ENCODE peak calls at places on chromosome 11, in five cellular contexts. One of them, this sample, is unnamed.

GRCh38 chr11:99505319-99505718 is 484.6 kb downstream of the CNTN5 start:
- DNase-seq in esophagus squamous epithelium: no peak
- DNase-seq in prostate gland: no peak
- DNase-seq in Peyer's patch: no peak
- DNase-seq in lower leg skin: no peak
- DNase-seq in this sample: no peak

GRCh38 chr11:3635641-3636375 is 6.0 kb downstream of the ART5 start:
- DNase-seq in Peyer's patch: no peak
- DNase-seq in lower leg skin: no peak
- DNase-seq in esophagus squamous epithelium: no peak
- DNase-seq in prostate gland: no peak
- DNase-seq in this sample: no peak

GRCh38 chr11:128086794-128087193 is 500.6 kb downstream of the ETS1 start:
- DNase-seq in Peyer's patch: no peak
- DNase-seq in prostate gland: no peak
- DNase-seq in lower leg skin: no peak
- DNase-seq in esophagus squamous epithelium: no peak
- DNase-seq in this sample: no peak

GRCh38 chr11:35477871-35478270 is 47.5 kb downstream of the PAMR1 start:
- DNase-seq in lower leg skin: no peak
- DNase-seq in prostate gland: no peak
- DNase-seq in esophagus squamous epithelium: no peak
- DNase-seq in Peyer's patch: no peak
- DNase-seq in this sample: no peak

GRCh38 chr11:120134931-120135228 is 3.0 kb downstream of the TRIM29 start:
- DNase-seq in Peyer's patch: peak
- DNase-seq in esophagus squamous epithelium: no peak
- DNase-seq in lower leg skin: peak
- DNase-seq in prostate gland: peak
- DNase-seq in this sample: no peak

GRCh38 chr11:48116843-48117242 is 99.8 kb upstream of the OR4B1 start:
- DNase-seq in lower leg skin: no peak
- DNase-seq in Peyer's patch: no peak
- DNase-seq in prostate gland: no peak
- DNase-seq in esophagus squamous epithelium: no peak
- DNase-seq in this sample: no peak

GRCh38 chr11:96050435-96051182 is 126.7 kb upstream of the MTMR2 start:
- DNase-seq in Peyer's patch: no peak
- DNase-seq in lower leg skin: no peak
- DNase-seq in prostate gland: no peak
- DNase-seq in esophagus squamous epithelium: no peak
- DNase-seq in this sample: no peak

GRCh38 chr11:133809525-133810178 is 35.7 kb downstream of the SPATA19 start:
- DNase-seq in lower leg skin: no peak
- DNase-seq in prostate gland: no peak
- DNase-seq in esophagus squamous epithelium: no peak
- DNase-seq in Peyer's patch: no peak
- DNase-seq in this sample: no peak

GRCh38 chr11:125376117-125376516 is 119.9 kb downstream of the FEZ1 start:
- DNase-seq in lower leg skin: no peak
- DNase-seq in prostate gland: peak
- DNase-seq in esophagus squamous epithelium: no peak
- DNase-seq in Peyer's patch: no peak
- DNase-seq in this sample: no peak

GRCh38 chr11:120400564-120401364 is 64.6 kb downstream of the ARHGEF12 start:
- DNase-seq in esophagus squamous epithelium: no peak
- DNase-seq in prostate gland: peak
- DNase-seq in Peyer's patch: peak
- DNase-seq in lower leg skin: no peak
- DNase-seq in this sample: no peak

GRCh38 chr11:13339196-13340153 is 61.9 kb downstream of the BMAL1 start:
- DNase-seq in esophagus squamous epithelium: no peak
- DNase-seq in prostate gland: peak
- DNase-seq in lower leg skin: no peak
- DNase-seq in Peyer's patch: no peak
- DNase-seq in this sample: no peak

GRCh38 chr11:94794287-94795168 is 26.4 kb downstream of the AMOTL1 start:
- DNase-seq in esophagus squamous epithelium: no peak
- DNase-seq in Peyer's patch: no peak
- DNase-seq in lower leg skin: peak
- DNase-seq in prostate gland: peak
- DNase-seq in this sample: no peak

GRCh38 chr11:2892215-2893020 is 6.8 kb upstream of the CDKN1C start:
- DNase-seq in Peyer's patch: peak
- DNase-seq in prostate gland: no peak
- DNase-seq in esophagus squamous epithelium: no peak
- DNase-seq in lower leg skin: no peak
- DNase-seq in this sample: peak

GRCh38 chr11:35242412-35242811 is 103.4 kb downstream of the CD44 start:
- DNase-seq in prostate gland: no peak
- DNase-seq in lower leg skin: no peak
- DNase-seq in Peyer's patch: no peak
- DNase-seq in esophagus squamous epithelium: no peak
- DNase-seq in this sample: no peak

GRCh38 chr11:43686207-43686606 is 5.7 kb downstream of the HSD17B12 start:
- DNase-seq in Peyer's patch: no peak
- DNase-seq in prostate gland: no peak
- DNase-seq in esophagus squamous epithelium: no peak
- DNase-seq in lower leg skin: no peak
- DNase-seq in this sample: no peak

GRCh38 chr11:122661182-122661945 is 5.8 kb downstream of the UBASH3B start:
- DNase-seq in esophagus squamous epithelium: no peak
- DNase-seq in Peyer's patch: no peak
- DNase-seq in prostate gland: no peak
- DNase-seq in lower leg skin: no peak
- DNase-seq in this sample: no peak

GRCh38 chr11:11979487-11980117 is 28.8 kb downstream of the DKK3 start:
- DNase-seq in lower leg skin: no peak
- DNase-seq in esophagus squamous epithelium: no peak
- DNase-seq in Peyer's patch: no peak
- DNase-seq in prostate gland: no peak
- DNase-seq in this sample: no peak

GRCh38 chr11:94100253-94100652 is 28.4 kb upstream of the PANX1 start:
- DNase-seq in esophagus squamous epithelium: no peak
- DNase-seq in prostate gland: no peak
- DNase-seq in lower leg skin: no peak
- DNase-seq in Peyer's patch: no peak
- DNase-seq in this sample: no peak

GRCh38 chr11:124402326-124402922 is 3.6 kb upstream of the OR8B3 start:
- DNase-seq in esophagus squamous epithelium: no peak
- DNase-seq in prostate gland: peak
- DNase-seq in Peyer's patch: peak
- DNase-seq in lower leg skin: peak
- DNase-seq in this sample: peak

GRCh38 chr11:72832301-72833082 is 18.3 kb downstream of the ATG16L2 start:
- DNase-seq in lower leg skin: no peak
- DNase-seq in esophagus squamous epithelium: no peak
- DNase-seq in Peyer's patch: no peak
- DNase-seq in prostate gland: no peak
- DNase-seq in this sample: no peak

GRCh38 chr11:44977493-44977984 is 26.9 kb upstream of the TP53I11 start:
- DNase-seq in prostate gland: peak
- DNase-seq in Peyer's patch: peak
- DNase-seq in esophagus squamous epithelium: no peak
- DNase-seq in lower leg skin: no peak
- DNase-seq in this sample: no peak

GRCh38 chr11:113182288-113182687 is 132.1 kb upstream of the TTC12 start:
- DNase-seq in lower leg skin: no peak
- DNase-seq in prostate gland: no peak
- DNase-seq in Peyer's patch: no peak
- DNase-seq in esophagus squamous epithelium: no peak
- DNase-seq in this sample: no peak

DNA sequence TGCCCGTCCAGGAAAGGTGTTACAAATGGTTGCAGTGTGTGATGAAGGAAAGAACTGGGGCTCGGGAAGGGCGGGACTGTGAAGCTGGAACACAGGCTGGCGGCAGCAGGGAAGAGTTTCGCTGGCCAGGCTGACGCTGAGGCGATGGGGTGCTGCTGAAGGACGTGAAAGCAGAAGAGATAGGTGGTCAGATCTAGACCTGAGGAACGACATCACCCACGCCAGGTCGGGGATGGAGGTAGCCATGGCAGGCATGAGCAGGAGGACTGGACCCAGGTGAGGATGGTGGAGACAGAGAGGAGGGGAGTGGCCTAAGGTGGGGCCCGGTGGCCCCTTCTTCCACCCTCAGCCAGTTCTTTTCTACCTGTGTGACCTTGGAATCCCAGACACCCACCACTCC is 9.1 kb downstream of the CDC42EP2 start:
- DNase-seq in esophagus squamous epithelium: no peak
- DNase-seq in Peyer's patch: no peak
- DNase-seq in lower leg skin: no peak
- DNase-seq in prostate gland: no peak
- DNase-seq in this sample: no peak
- TF ChIP-seq POLR2A in esophagus squamous epithelium: no peak
- TF ChIP-seq POLR2A in Peyer's patch: no peak
- TF ChIP-seq POLR2A in lower leg skin: no peak
- TF ChIP-seq POLR2A in prostate gland: no peak
- TF ChIP-seq POLR2A in this sample: no peak

GRCh38 chr11:69788956-69789355 is 13.8 kb upstream of the FGF4 start:
- DNase-seq in esophagus squamous epithelium: no peak
- DNase-seq in lower leg skin: no peak
- DNase-seq in prostate gland: no peak
- DNase-seq in Peyer's patch: no peak
- DNase-seq in this sample: no peak

GRCh38 chr11:69791266-69791665 is 16.1 kb upstream of the FGF4 start:
- DNase-seq in lower leg skin: no peak
- DNase-seq in Peyer's patch: no peak
- DNase-seq in prostate gland: no peak
- DNase-seq in esophagus squamous epithelium: no peak
- DNase-seq in this sample: no peak

GRCh38 chr11:69787457-69787856 is 12.3 kb upstream of the FGF4 start:
- DNase-seq in Peyer's patch: no peak
- DNase-seq in prostate gland: no peak
- DNase-seq in lower leg skin: no peak
- DNase-seq in esophagus squamous epithelium: no peak
- DNase-seq in this sample: no peak

GRCh38 chr11:69792611-69793010 is 17.5 kb upstream of the FGF4 start:
- DNase-seq in prostate gland: no peak
- DNase-seq in esophagus squamous epithelium: no peak
- DNase-seq in lower leg skin: no peak
- DNase-seq in Peyer's patch: no peak
- DNase-seq in this sample: no peak

GRCh38 chr11:69787906-69788305 is 12.8 kb upstream of the FGF4 start:
- DNase-seq in lower leg skin: no peak
- DNase-seq in prostate gland: no peak
- DNase-seq in esophagus squamous epithelium: no peak
- DNase-seq in Peyer's patch: no peak
- DNase-seq in this sample: no peak
- TF ChIP-seq POLR2A in lower leg skin: no peak
- TF ChIP-seq POLR2A in prostate gland: no peak
- TF ChIP-seq POLR2A in esophagus squamous epithelium: no peak
- TF ChIP-seq POLR2A in Peyer's patch: no peak
- TF ChIP-seq POLR2A in this sample: no peak

DNA sequence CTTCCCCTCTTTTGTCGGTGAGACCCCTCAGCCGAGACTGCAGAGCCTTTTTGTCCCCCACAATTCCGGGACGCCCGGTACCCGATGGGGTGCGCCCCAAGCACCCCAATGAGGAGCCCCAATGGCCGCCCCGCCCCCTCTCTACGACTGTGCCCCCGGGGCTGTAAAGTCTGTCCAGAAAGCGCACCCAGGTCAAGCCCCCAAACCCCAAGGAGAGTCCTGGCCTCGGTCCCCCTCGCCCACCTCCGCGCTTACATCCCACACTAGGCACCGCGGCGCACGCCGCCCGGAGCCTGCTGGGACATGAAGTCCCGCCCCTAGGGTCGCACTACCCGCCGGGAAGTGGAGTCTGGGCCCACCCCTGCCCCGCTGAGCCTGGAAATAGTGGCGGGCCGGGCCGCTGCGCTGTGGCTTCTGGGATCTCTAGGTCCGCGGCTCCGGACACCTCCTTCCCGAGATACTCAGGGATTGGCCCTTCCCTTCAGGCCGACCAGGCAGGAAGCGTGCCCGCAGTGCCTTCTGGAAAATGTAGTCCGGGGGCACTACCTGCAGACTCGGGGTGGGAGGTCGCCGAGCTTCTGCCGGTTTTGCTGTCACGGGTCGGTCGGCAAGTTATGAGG is at the start of gene MEN1:
- DNase-seq in Peyer's patch: peak
- DNase-seq in esophagus squamous epithelium: peak
- DNase-seq in lower leg skin: peak
- DNase-seq in prostate gland: peak
- DNase-seq in this sample: peak
- TF ChIP-seq POLR2A in Peyer's patch: peak
- TF ChIP-seq POLR2A in esophagus squamous epithelium: peak
- TF ChIP-seq POLR2A in lower leg skin: no peak
- TF ChIP-seq POLR2A in prostate gland: peak
- TF ChIP-seq POLR2A in this sample: peak

GRCh38 chr11:118663929-118664328 is 15.5 kb downstream of the TREH start:
- DNase-seq in Peyer's patch: no peak
- DNase-seq in lower leg skin: no peak
- DNase-seq in prostate gland: no peak
- DNase-seq in esophagus squamous epithelium: no peak
- DNase-seq in this sample: no peak
- TF ChIP-seq POLR2A in Peyer's patch: no peak
- TF ChIP-seq POLR2A in lower leg skin: no peak
- TF ChIP-seq POLR2A in prostate gland: no peak
- TF ChIP-seq POLR2A in esophagus squamous epithelium: no peak
- TF ChIP-seq POLR2A in this sample: no peak